ENCODE peak calls at places on chromosomes 1 and 21, in nine cellular contexts. A is AG10803, M is BE2C, C is astrocyte of the spinal cord, P is thoracic aorta, D is HL-60, K is cardiac fibroblast, H is body of pancreas, I is transverse colon. Q is an unnamed sample.

GRCh38 chr1:36542962-36543515 is 60.3 kb upstream of the CSF3R start:
- DNase-seq in P (no peak), I (no peak), M (peak; percentile 34), D (no peak), H (no peak), C (no peak), A (no peak), K (no peak), Q (peak; percentile 27)

GRCh38 chr1:172966844-172967540 is 83.7 kb downstream of the TNFSF18 start:
- DNase-seq in C (no peak), A (no peak), P (no peak), I (no peak), D (no peak), H (no peak), M (no peak), K (peak; percentile 74), Q (no peak)

GRCh38 chr1:52636701-52637695 is 4.0 kb downstream of the SHISAL2A start:
- DNase-seq in D (peak; percentile 95), M (no peak), I (peak; percentile 54), A (no peak), P (no peak), H (no peak), C (no peak), K (peak; percentile 21), Q (peak; percentile 94)

GRCh38 chr1:3868464-3869006 is 11.3 kb downstream of the DFFB start:
- DNase-seq in P (no peak), K (no peak), C (no peak), H (no peak), A (no peak), I (no peak), D (no peak), M (no peak), Q (no peak)

GRCh38 chr1:2259668-2260392 is 31.7 kb downstream of the SKI start:
- DNase-seq in K (no peak), C (no peak), H (no peak), P (no peak), D (no peak), A (peak; percentile 34), I (no peak), M (no peak), Q (no peak)

GRCh38 chr1:169348356-169349036 is 19.1 kb downstream of the NME7 start:
- DNase-seq in A (peak; percentile 52), P (no peak), K (peak; percentile 80), M (peak; percentile 31), D (no peak), I (no peak), C (peak; percentile 66), H (no peak), Q (no peak)

GRCh38 chr1:234597894-234598293 is 12.1 kb downstream of the IRF2BP2 start:
- DNase-seq in P (no peak), I (peak; percentile 74), H (peak; percentile 50), D (peak; percentile 25), M (peak; percentile 62), C (peak; percentile 72), K (peak; percentile 77), A (peak; percentile 59), Q (no peak)

GRCh38 chr21:29265690-29266479 is 32.8 kb upstream of the BACH1 start:
- DNase-seq in D (no peak), P (no peak), M (no peak), I (no peak), C (no peak), A (no peak), K (peak; percentile 65), H (no peak), Q (no peak)

GRCh38 chr1:43584203-43584602 is 53.5 kb downstream of the PTPRF start:
- DNase-seq in D (no peak), A (no peak), C (no peak), M (no peak), H (no peak), I (no peak), K (no peak), P (no peak), Q (no peak)

GRCh38 chr1:1462318-1462966 is 9.1 kb upstream of the ATAD3B start:
- DNase-seq in I (peak; percentile 51), K (peak; percentile 41), C (no peak), A (peak; percentile 64), H (peak; percentile 75), P (no peak), M (peak; percentile 74), D (no peak), Q (no peak)

GRCh38 chr1:31579374-31579773 is 3.1 kb downstream of the TINAGL1 start:
- DNase-seq in H (no peak), C (no peak), I (no peak), M (peak; percentile 27), A (no peak), K (no peak), P (no peak), D (no peak), Q (no peak)

GRCh38 chr1:236284291-236284711 is 2.5 kb upstream of the ERO1B start:
- DNase-seq in I (no peak), C (no peak), A (no peak), D (peak; percentile 36), H (no peak), P (no peak), K (no peak), M (no peak), Q (no peak)

GRCh38 chr21:42698730-42699129 is 45.3 kb downstream of the PDE9A start:
- DNase-seq in P (no peak), A (no peak), K (no peak), M (no peak), I (no peak), D (no peak), C (no peak), H (no peak), Q (no peak)

GRCh38 chr1:159916240-159917051 is 8.9 kb downstream of the TAGLN2 start:
- DNase-seq in K (peak; percentile 75), M (peak; percentile 62), A (peak; percentile 72), D (no peak), P (no peak), C (peak; percentile 67), I (no peak), H (peak; percentile 46), Q (no peak)

GRCh38 chr1:164602142-164602429 is 43.1 kb downstream of the PBX1 start:
- DNase-seq in I (peak; percentile 80), M (no peak), D (no peak), K (no peak), P (no peak), C (no peak), A (no peak), H (peak; percentile 90), Q (no peak)

GRCh38 chr1:117621316-117621715 is 15.5 kb downstream of the TENT5C start:
- DNase-seq in I (no peak), K (no peak), D (no peak), A (no peak), P (no peak), H (no peak), C (no peak), M (no peak), Q (no peak)

GRCh38 chr1:117623698-117624097 is 17.9 kb downstream of the TENT5C start:
- DNase-seq in C (no peak), I (no peak), A (no peak), P (no peak), H (no peak), M (no peak), D (no peak), K (no peak), Q (no peak)

GRCh38 chr1:117623141-117623540 is 17.3 kb downstream of the TENT5C start:
- DNase-seq in M (no peak), H (no peak), D (no peak), I (no peak), P (no peak), K (no peak), C (no peak), A (no peak), Q (no peak)

GRCh38 chr1:117620440-117620839 is 14.6 kb downstream of the TENT5C start:
- DNase-seq in C (no peak), A (no peak), P (no peak), I (no peak), M (no peak), D (no peak), K (no peak), H (no peak), Q (no peak)

DNA sequence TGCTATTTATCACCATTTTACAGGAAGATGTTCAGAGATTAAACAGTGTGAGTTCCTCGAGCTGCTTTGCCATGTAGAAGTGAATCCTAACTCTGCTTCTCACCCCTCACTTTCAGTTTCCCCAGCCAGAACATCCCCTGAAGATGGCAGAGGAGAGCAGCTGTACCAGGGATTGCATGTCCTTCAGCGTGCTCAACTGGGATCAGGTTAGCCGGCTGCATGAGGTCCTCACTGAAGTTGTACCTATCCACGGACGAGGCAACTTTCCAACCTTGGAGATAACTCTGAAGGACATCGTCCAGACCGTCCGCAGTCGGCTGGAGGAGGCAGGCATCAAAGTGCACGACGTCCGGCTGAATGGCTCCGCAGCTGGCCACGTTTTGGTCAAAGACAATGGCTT is 16.9 kb downstream of the TENT5C start:
- DNase-seq in I (no peak), K (no peak), M (no peak), C (no peak), P (no peak), H (no peak), D (no peak), A (no peak), Q (no peak)
- TF ChIP-seq CTCF in I (no peak), K (no peak), M (peak; percentile 18), C (peak; percentile 9), P (no peak), H (no peak), D (no peak), A (peak; percentile 32), Q (no peak)

GRCh38 chr1:154973344-154974085 is 966 bp upstream of the CKS1B start:
- DNase-seq in M (peak; percentile 97), P (peak; percentile 96), A (peak; percentile 98), C (peak; percentile 98), I (peak; percentile 99), K (peak; percentile 99), H (peak; percentile 98), D (peak; percentile 85), Q (peak; percentile 97)
- TF ChIP-seq CTCF in M (peak; percentile 22), P (no peak), A (peak; percentile 39), C (peak; percentile 10), I (no peak), K (peak; percentile 8), H (peak; percentile 32), D (no peak), Q (no peak)

DNA sequence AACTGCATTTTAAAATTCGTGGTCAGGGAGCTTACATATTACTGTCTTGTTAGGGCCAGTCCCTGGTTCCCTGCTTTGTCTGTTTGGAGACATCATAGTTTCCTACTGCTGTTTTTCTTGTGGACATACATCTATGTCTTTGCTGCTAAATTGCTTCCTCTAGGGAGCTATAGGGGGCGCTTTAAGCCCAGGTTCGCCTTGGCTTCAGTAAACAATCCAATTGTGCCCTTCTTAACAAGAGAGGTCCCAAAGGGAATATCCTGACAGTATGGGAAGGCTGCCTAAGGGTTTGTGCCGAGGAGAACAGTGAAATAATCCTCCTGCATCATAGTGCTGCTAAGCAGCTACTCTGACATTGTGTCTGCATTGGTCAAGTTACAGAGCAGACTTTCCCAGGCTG is 112.5 kb downstream of the USH2A start:
- DNase-seq in M (peak; percentile 75), P (no peak), I (peak; percentile 12), D (no peak), K (peak; percentile 78), A (peak; percentile 4), H (no peak), C (peak; percentile 56), Q (no peak)
- TF ChIP-seq CTCF in M (peak; percentile 97), P (no peak), I (peak; percentile 20), D (no peak), K (peak; percentile 59), A (peak; percentile 24), H (peak; percentile 29), C (peak; percentile 71), Q (no peak)

DNA sequence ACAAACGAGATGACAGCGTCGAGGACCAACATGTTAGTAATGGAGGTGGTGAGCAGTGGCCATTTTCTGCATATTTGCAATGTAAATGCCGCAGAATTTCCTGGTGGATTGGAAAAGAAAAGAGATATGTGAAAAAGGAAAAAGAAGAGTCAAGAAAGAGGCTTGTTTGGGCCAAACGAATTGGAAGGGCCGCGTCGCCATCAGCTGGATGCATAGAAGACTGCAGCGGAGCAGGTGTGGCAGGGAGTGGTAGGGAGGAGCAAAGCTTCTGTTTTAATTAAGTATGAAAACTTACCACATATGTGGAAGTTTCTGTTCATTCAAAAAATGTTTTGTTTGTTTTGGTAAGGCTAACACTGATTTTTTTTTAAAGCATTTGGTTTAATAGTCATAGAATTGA is 690.7 kb downstream of the NCAM2 start:
- DNase-seq in P (no peak), H (no peak), K (peak; percentile 52), C (peak; percentile 52), M (peak; percentile 70), A (peak; percentile 31), D (no peak), I (no peak), Q (no peak)
- TF ChIP-seq CTCF in P (no peak), H (no peak), K (peak; percentile 53), C (peak; percentile 71), M (peak; percentile 82), A (peak; percentile 55), D (no peak), I (no peak), Q (no peak)

Q was measured in CD14-positive monocyte.